ENCODE peak calls at places on chromosome 7, in nine cellular contexts. T is NCI-H774; H is CD4-positive, CD25-positive, alpha-beta regulatory T cell; B is SJCRH30; N is activated naive CD4-positive, alpha-beta T cell treated with anti-CD3 and anti-CD28 coated beads, Interleukin-2, amount 10 ng/mL, durations not matched to agents 7 days and 5 days; G is NB4; L is stimulated activated CD8-positive, alpha-beta memory T cell treated with anti-CD3 and anti-CD28 coated beads, Interleukin-12 subunit alpha, Interleukin-12 subunit beta, amount 100 ng/mL, for 1 hour; W is NCI-H748 treated with DMSO at 0.1 percent for 48 hours; V is midbrain. O is an unnamed sample.

GRCh38 chr7:2607122-2607912 is 24.5 kb upstream of the TTYH3 start:
- DNase-seq in T (no peak), H (no peak), B (no peak), N (no peak), G (no peak), L (no peak), W (no peak), V (no peak), O (no peak)

GRCh38 chr7:80719261-80719660 is 80.8 kb downstream of the CD36 start:
- DNase-seq in T (no peak), H (no peak), B (no peak), N (no peak), G (no peak), L (no peak), W (no peak), V (no peak), O (peak; percentile 54)

GRCh38 chr7:116980354-116980753 is 27.1 kb downstream of the ST7 start:
- DNase-seq in T (no peak), H (no peak), B (no peak), N (no peak), G (no peak), L (no peak), W (no peak), V (no peak), O (no peak)

GRCh38 chr7:79997345-79997744 is 137.3 kb upstream of the GNAI1 start:
- DNase-seq in T (no peak), H (no peak), B (no peak), N (no peak), G (no peak), L (no peak), W (no peak), V (no peak), O (no peak)

GRCh38 chr7:4720225-4720624 is 38.1 kb downstream of the FOXK1 start:
- DNase-seq in T (no peak), H (no peak), B (no peak), N (no peak), G (no peak), L (no peak), W (no peak), V (no peak), O (no peak)

GRCh38 chr7:4683043-4683883 is 1.2 kb downstream of the FOXK1 start:
- DNase-seq in T (no peak), H (peak; percentile 17), B (peak; percentile 12), N (peak; percentile 46), G (peak; percentile 72), L (no peak), W (no peak), V (no peak), O (no peak)

GRCh38 chr7:149662591-149663095 is 110.7 kb downstream of the ZNF467 start:
- DNase-seq in T (peak; percentile 18), H (peak; percentile 75), B (peak; percentile 79), N (peak; percentile 84), G (peak; percentile 82), L (peak; percentile 33), W (peak; percentile 17), V (peak; percentile 54), O (no peak)

GRCh38 chr7:47635091-47636090 is 53.5 kb upstream of the TNS3 start:
- DNase-seq in T (peak; percentile 61), H (no peak), B (peak; percentile 62), N (no peak), G (no peak), L (no peak), W (peak; percentile 55), V (peak; percentile 8), O (no peak)

GRCh38 chr7:106015586-106016218 is 52.6 kb downstream of the CDHR3 start:
- DNase-seq in T (no peak), H (no peak), B (no peak), N (no peak), G (no peak), L (no peak), W (no peak), V (no peak), O (no peak)

GRCh38 chr7:152577339-152577738 is 98.6 kb downstream of the XRCC2 start:
- DNase-seq in T (no peak), H (no peak), B (peak; percentile 70), N (no peak), G (no peak), L (no peak), W (no peak), V (no peak), O (no peak)

GRCh38 chr7:24926623-24927539 is 53.1 kb downstream of the OSBPL3 start:
- DNase-seq in T (no peak), H (no peak), B (no peak), N (no peak), G (no peak), L (no peak), W (no peak), V (no peak), O (peak; percentile 91)

GRCh38 chr7:815284-816216 is 16.7 kb upstream of the SUN1 start:
- DNase-seq in T (peak; percentile 44), H (peak; percentile 19), B (no peak), N (peak; percentile 59), G (peak; percentile 50), L (no peak), W (peak; percentile 47), V (no peak), O (no peak)

O was measured in GM04503.